ENCODE peak calls at places on chromosome 15, in four cellular contexts. D is MM.1S, P is AG04450, O is endodermal cell. G is an unnamed sample.

GRCh38 chr15:97082835-97083234 is 752.3 kb downstream of the NR2F2 start:
- DNase-seq in D (no peak), P (no peak), O (no peak), G (no peak)

GRCh38 chr15:96735621-96736020 is 405.1 kb downstream of the NR2F2 start:
- DNase-seq in D (no peak), P (no peak), O (no peak), G (no peak)

GRCh38 chr15:55282284-55282833 is 7.3 kb downstream of the RAB27A start:
- DNase-seq in D (no peak), P (no peak), O (no peak), G (no peak)

GRCh38 chr15:85825719-85826118 is 31.0 kb upstream of the KLHL25 start:
- DNase-seq in D (no peak), P (no peak), O (peak), G (no peak)

GRCh38 chr15:36688310-36689102 is 109.1 kb downstream of the CDIN1 start:
- DNase-seq in D (no peak), P (no peak), O (no peak), G (no peak)

GRCh38 chr15:48641416-48641815 is 4.1 kb downstream of the FBN1 start:
- DNase-seq in D (peak), P (no peak), O (no peak), G (no peak)

GRCh38 chr15:66294932-66295235 is 1.5 kb downstream of the DIS3L start:
- DNase-seq in D (no peak), P (no peak), O (no peak), G (no peak)

GRCh38 chr15:33021806-33022389 is 172.6 kb downstream of the FMN1 start:
- DNase-seq in D (peak), P (peak), O (no peak), G (no peak)

GRCh38 chr15:99474041-99474906 is 91.5 kb upstream of the MEF2A start:
- DNase-seq in D (no peak), P (no peak), O (no peak), G (no peak)

GRCh38 chr15:47407692-47408091 is 309.6 kb upstream of the SEMA6D start:
- DNase-seq in D (no peak), P (no peak), O (peak), G (no peak)

GRCh38 chr15:92667291-92667904 is 11.8 kb upstream of the FAM174B start:
- DNase-seq in D (no peak), P (no peak), O (peak), G (no peak)

GRCh38 chr15:66704019-66704782 is 2.2 kb downstream of the SMAD6 start:
- DNase-seq in D (no peak), P (no peak), O (no peak), G (no peak)

GRCh38 chr15:36894062-36894461 is 206.3 kb downstream of the MEIS2 start:
- DNase-seq in D (no peak), P (no peak), O (no peak), G (no peak)

GRCh38 chr15:62777657-62778056 is 264.9 kb upstream of the TPM1 start:
- DNase-seq in D (no peak), P (no peak), O (no peak), G (no peak)

GRCh38 chr15:69410290-69410874 is 3.8 kb upstream of the KIF23 start:
- DNase-seq in D (no peak), P (no peak), O (peak), G (peak)

DNA sequence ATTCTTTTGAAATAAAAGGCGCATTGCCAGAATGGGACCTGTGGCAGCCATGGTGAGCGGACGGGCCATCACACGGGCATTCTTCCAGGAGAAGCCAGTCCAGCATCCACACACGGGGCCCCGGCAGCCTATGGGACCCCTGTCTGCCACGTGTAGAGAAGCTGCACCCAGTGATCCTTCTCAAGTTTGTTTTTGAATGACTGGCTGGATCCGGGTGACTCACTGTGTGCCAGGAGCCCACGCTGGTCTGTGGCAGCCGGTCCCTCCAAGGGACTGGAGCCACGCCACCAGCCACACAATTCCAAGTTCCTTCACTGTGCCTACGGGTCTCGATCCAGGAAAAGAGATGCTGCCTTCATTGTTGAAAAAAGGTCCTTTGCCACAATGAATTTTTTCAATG is 58.1 kb downstream of the ATP10A start:
- DNase-seq in D (no peak), P (no peak), O (no peak), G (no peak)
- H3K27ac ChIP-seq in D (no peak), P (no peak), O (no peak), G (no peak)

GRCh38 chr15:91456921-91457320 is 356.9 kb downstream of the SV2B start:
- DNase-seq in D (no peak), P (no peak), O (no peak), G (no peak)
- H3K27ac ChIP-seq in D (no peak), P (no peak), O (no peak), G (peak)

GRCh38 chr15:83194527-83194926 is 13.1 kb downstream of the HDGFL3 start:
- DNase-seq in D (no peak), P (no peak), O (no peak), G (no peak)
- H3K27ac ChIP-seq in D (no peak), P (no peak), O (no peak), G (peak)

GRCh38 chr15:51398676-51399075 is 57.2 kb downstream of the GLDN start:
- DNase-seq in D (no peak), P (no peak), O (no peak), G (no peak)
- H3K27ac ChIP-seq in D (no peak), P (no peak), O (peak), G (no peak)

GRCh38 chr15:45603881-45604280 is 16.7 kb downstream of the BLOC1S6 start:
- DNase-seq in D (no peak), P (no peak), O (no peak), G (no peak)
- H3K27ac ChIP-seq in D (no peak), P (no peak), O (no peak), G (no peak)

GRCh38 chr15:78663703-78664102 is 22.7 kb upstream of the CHRNB4 start:
- DNase-seq in D (no peak), P (no peak), O (no peak), G (no peak)
- H3K27ac ChIP-seq in D (no peak), P (no peak), O (no peak), G (no peak)

DNA sequence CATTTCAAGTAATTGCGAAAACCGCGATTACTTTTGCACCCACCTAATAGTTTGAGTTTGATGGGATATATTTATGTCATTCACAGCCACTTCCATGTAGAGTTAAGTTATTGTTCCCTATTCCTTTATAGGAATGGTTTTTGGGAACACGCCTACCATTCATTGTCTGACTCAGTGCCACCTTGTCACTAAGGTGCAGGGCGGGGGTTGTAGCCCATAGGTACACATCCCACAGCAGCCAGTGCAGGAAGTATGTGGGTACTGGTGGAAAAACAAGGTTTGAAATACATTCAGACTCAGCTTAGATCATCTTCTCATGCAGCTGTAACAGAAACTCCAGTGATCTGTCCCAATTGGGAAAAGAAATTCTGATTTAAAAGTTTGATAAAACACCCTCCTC is 48.2 kb upstream of the CFAP161 start:
- DNase-seq in D (no peak), P (no peak), O (no peak), G (no peak)
- H3K27ac ChIP-seq in D (no peak), P (no peak), O (no peak), G (no peak)

GRCh38 chr15:74816624-74817369 is 4.2 kb downstream of the LMAN1L start:
- DNase-seq in D (no peak), P (no peak), O (no peak), G (no peak)
- H3K27ac ChIP-seq in D (no peak), P (no peak), O (no peak), G (peak)

DNA sequence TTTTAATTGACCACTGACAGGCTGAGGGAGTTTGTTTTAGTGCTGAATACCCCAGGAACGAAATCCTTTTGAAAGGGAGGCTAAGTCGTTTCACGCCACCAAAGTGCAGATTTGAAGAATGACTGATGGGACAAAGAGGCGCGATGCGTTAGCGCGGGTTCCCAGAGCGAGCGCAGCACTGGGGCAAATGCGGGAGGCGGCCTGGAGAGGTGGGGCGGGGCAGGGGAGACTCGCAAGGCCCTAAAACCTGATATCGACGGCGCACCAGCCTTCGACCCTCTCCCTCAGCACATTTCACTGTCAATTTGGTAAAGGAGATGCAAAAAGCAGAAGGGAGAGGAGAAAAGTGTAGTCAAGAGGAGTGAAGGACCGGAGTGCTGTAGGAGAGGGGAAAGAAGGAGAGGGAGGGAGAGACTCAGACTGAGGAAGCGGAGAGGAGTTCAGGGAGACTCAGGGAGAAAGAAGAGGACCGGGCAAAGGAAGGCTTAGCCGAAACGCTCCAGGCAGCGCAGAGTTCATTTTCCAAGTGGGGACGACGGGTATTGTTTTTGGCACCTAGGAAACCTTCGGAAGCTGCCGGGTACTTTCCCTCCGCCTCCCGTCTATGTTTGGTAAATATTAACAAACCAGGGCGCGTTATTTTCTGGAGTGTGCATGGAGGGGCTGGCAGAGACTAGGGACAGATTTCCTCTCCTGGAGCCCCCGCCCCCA is 3.8 kb upstream of the FOXB1 start:
- DNase-seq in D (no peak), P (no peak), O (peak), G (no peak)
- H3K27ac ChIP-seq in D (no peak), P (no peak), O (peak), G (no peak)